ENCODE peak calls at places on chromosomes 12 and 14, in ten cellular contexts. F is A673, O is A549, G is HFF-Myc, V is AG04450, T is GM23338, K is fibroblast of mammary gland, A is PC-3, N is RWPE2, D is AG09309. H is an unnamed sample.

GRCh38 chr14:29144598-29144997 is 378.0 kb downstream of the FOXG1 start:
- DNase-seq in A (peak), G (peak), K (peak), O (no peak), N (no peak), T (no peak), V (peak), F (no peak), D (peak), H (no peak)

GRCh38 chr14:106207316-106207715 is 680.9 kb downstream of the TMEM121 start:
- DNase-seq in V (no peak), O (no peak), T (no peak), A (no peak), G (no peak), N (no peak), F (no peak), K (no peak), D (no peak), H (no peak)

GRCh38 chr12:113748707-113749432 is 217.3 kb downstream of the RBM19 start:
- DNase-seq in G (no peak), A (no peak), O (no peak), N (no peak), F (no peak), T (no peak), V (no peak), D (no peak), K (no peak), H (no peak)

GRCh38 chr12:29316772-29317171 is 64.2 kb downstream of the ERGIC2 start:
- DNase-seq in A (peak), F (no peak), V (no peak), T (peak), G (no peak), O (no peak), N (no peak), K (peak), D (no peak), H (no peak)

GRCh38 chr14:26444745-26445144 is 153.1 kb downstream of the NOVA1 start:
- DNase-seq in F (peak), O (no peak), V (no peak), D (no peak), A (peak), G (no peak), K (peak), N (no peak), T (peak), H (peak)

GRCh38 chr12:85644508-85644907 is 191.7 kb downstream of the RASSF9 start:
- DNase-seq in V (no peak), F (no peak), N (no peak), G (no peak), K (no peak), O (no peak), A (no peak), T (no peak), D (no peak), H (no peak)

GRCh38 chr12:74317078-74317581 is 220.5 kb upstream of the ATXN7L3B start:
- DNase-seq in V (no peak), D (no peak), O (peak), N (no peak), F (peak), A (peak), G (no peak), T (peak), K (peak), H (peak)

GRCh38 chr12:5260591-5261086 is 171.3 kb upstream of the NTF3 start:
- DNase-seq in D (no peak), F (no peak), A (no peak), K (no peak), V (no peak), G (no peak), N (no peak), O (no peak), T (no peak), H (no peak)

GRCh38 chr14:91164676-91165075 is 50.8 kb downstream of the DGLUCY start:
- DNase-seq in T (no peak), F (no peak), V (no peak), D (no peak), G (no peak), K (no peak), N (no peak), A (peak), O (no peak), H (peak)

GRCh38 chr12:92133795-92134637 is 11.6 kb downstream of the BTG1 start:
- DNase-seq in A (peak), V (no peak), O (no peak), F (no peak), N (no peak), G (no peak), D (no peak), T (no peak), K (no peak), H (no peak)

GRCh38 chr12:19120795-19121194 is 8.7 kb upstream of the PLEKHA5 start:
- DNase-seq in O (no peak), N (no peak), A (peak), T (no peak), V (no peak), K (peak), D (no peak), G (no peak), F (peak), H (no peak)

GRCh38 chr12:117060236-117060926 is 38.8 kb downstream of the TESC start:
- DNase-seq in D (no peak), A (peak), K (no peak), O (no peak), T (peak), G (no peak), N (no peak), V (no peak), F (no peak), H (no peak)

GRCh38 chr12:106032141-106032925 is 106.4 kb downstream of the NUAK1 start:
- DNase-seq in N (no peak), O (peak), K (no peak), G (no peak), F (no peak), A (peak), V (no peak), T (no peak), D (no peak), H (peak)

GRCh38 chr12:50050410-50051280 is 6.8 kb upstream of the ASIC1 start:
- DNase-seq in T (peak), N (peak), F (peak), G (no peak), D (no peak), A (no peak), O (no peak), K (peak), V (no peak), H (no peak)

GRCh38 chr12:128259556-128260070 is 7.4 kb upstream of the TMEM132C start:
- DNase-seq in T (peak), F (peak), K (peak), V (no peak), N (no peak), O (peak), A (peak), D (no peak), G (no peak), H (no peak)

GRCh38 chr12:22935090-22935489 is 310.1 kb downstream of the ETNK1 start:
- DNase-seq in T (peak), N (no peak), D (no peak), K (peak), O (no peak), A (no peak), V (no peak), G (no peak), F (peak), H (peak)

GRCh38 chr12:14612250-14612649 is 44.6 kb upstream of the PLBD1 start:
- DNase-seq in O (no peak), T (no peak), G (no peak), F (no peak), D (no peak), V (no peak), N (no peak), A (no peak), K (no peak), H (no peak)

GRCh38 chr12:16523570-16524331 is 82.2 kb downstream of the LMO3 start:
- DNase-seq in D (no peak), N (no peak), G (no peak), V (no peak), K (peak), A (peak), F (no peak), O (no peak), T (no peak), H (no peak)

DNA sequence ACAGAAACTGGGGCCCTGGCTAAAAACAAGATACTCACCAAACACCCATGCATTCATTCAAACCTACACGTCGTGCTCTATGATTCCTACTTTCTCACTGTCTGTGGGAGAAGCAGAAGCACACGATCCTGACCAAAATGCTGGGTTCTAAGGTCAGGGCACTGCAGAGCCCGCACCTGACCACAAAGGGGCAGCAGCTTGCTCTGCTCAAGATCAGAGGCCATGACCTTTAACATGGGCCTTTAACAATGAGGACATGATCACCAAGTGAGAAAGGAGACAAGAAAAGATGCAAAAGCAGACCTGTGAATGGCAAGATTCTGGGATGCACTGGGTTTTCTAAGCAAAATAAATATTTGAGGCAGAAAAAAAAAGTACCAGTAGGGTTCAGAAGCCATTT is 40.1 kb upstream of the VPS33A start:
- DNase-seq in V (no peak), D (no peak), T (peak), A (no peak), G (no peak), O (peak), N (no peak), F (no peak), K (no peak), H (peak)
- TF ChIP-seq CTCF in V (no peak), D (no peak), T (peak), A (peak), G (no peak), O (no peak), N (no peak), F (no peak), K (no peak), H (no peak)

DNA sequence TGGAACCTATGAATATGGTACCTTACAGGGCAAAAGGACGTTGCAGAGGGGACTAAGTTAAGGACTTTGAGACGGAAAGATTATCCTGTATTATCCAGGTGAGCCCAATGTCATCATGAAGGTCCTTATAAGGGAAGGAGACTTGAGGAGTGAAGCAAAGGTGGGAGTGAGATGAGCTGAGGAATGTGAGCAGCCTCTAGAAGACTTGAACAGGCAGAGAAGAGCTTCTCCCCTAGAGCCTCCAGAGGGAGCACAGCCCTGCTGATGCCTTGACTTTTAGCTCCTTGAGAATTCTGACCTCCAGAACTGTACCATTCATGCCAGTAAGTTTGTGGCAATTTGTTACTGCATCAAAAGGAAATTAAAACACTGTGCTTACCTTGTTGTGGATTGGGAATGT is 41.8 kb upstream of the DCD start:
- DNase-seq in A (peak), F (peak), T (peak), O (peak), K (peak), D (no peak), V (no peak), N (no peak), G (no peak), H (peak)
- TF ChIP-seq CTCF in A (peak), F (peak), T (peak), O (no peak), K (peak), D (no peak), V (peak), N (no peak), G (no peak), H (peak)

GRCh38 chr14:100140452-100141132 is 18.9 kb downstream of the DEGS2 start:
- DNase-seq in G (no peak), T (peak), F (no peak), O (peak), V (no peak), A (no peak), N (no peak), K (peak), D (no peak), H (no peak)
- TF ChIP-seq CTCF in G (no peak), T (peak), F (no peak), O (no peak), V (peak), A (no peak), N (no peak), K (no peak), D (no peak), H (no peak)

DNA sequence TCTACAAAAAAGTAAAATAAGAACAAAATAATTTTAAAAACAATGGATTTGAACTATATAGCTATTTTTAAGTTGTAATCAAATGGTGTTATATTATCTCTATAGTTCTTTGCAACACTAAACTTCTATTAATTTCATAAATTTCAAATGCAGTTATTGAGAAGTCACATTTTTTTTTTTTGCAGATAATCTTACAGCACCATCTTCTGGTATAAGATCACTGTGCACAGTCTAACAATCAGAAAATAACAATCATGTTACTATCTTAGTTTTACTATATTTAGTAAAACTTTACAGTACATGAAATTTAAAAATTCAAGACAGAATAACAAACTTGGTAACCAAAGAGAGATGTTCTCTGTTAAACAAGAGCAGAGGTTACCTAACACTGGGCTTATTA is 40.6 kb downstream of the GXYLT1 start:
- DNase-seq in K (no peak), D (no peak), F (peak), A (no peak), V (no peak), O (no peak), N (no peak), G (no peak), T (no peak), H (no peak)
- TF ChIP-seq CTCF in K (peak), D (peak), F (peak), A (peak), V (peak), O (peak), N (peak), G (no peak), T (no peak), H (peak)

GRCh38 chr12:111174283-111175108 is 194.4 kb downstream of the PHETA1 start:
- DNase-seq in K (no peak), T (peak), N (no peak), D (no peak), A (peak), O (peak), V (no peak), G (no peak), F (peak), H (peak)
- TF ChIP-seq CTCF in K (peak), T (peak), N (peak), D (no peak), A (peak), O (peak), V (no peak), G (no peak), F (peak), H (no peak)

GRCh38 chr12:64798165-64798564 is 26.3 kb upstream of the TBC1D30 start:
- DNase-seq in T (no peak), N (no peak), D (no peak), K (no peak), V (no peak), O (no peak), G (no peak), A (no peak), F (no peak), H (no peak)

GRCh38 chr12:64806173-64806572 is 18.3 kb upstream of the TBC1D30 start:
- DNase-seq in N (no peak), O (no peak), T (no peak), G (no peak), D (no peak), F (no peak), V (no peak), K (no peak), A (no peak), H (no peak)

GRCh38 chr12:64797156-64797555 is 27.3 kb upstream of the TBC1D30 start:
- DNase-seq in F (no peak), V (no peak), O (peak), T (no peak), K (no peak), A (peak), D (no peak), G (no peak), N (no peak), H (no peak)

GRCh38 chr12:64800640-64801039 is 23.8 kb upstream of the TBC1D30 start:
- DNase-seq in N (no peak), V (no peak), T (no peak), O (no peak), K (no peak), D (no peak), G (no peak), A (no peak), F (no peak), H (no peak)

DNA sequence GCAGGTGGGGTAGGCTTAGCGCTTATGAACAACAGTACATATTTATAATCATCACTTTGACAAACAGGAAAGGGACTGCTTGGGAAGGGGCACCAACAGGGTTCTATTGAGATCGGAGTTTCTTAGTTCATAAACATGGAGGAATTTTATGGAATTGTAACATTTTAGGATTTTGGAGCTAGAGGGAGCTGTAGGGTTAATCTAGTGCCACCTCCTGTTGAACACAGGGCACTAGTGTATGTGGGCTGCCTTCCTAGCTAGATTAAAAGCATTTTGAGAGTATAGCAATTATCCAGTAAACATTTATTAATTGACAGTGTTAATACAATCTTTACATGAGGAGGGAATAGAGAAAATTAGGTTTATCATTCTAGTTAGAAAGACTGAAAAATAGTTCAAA is 23.1 kb upstream of the TBC1D30 start:
- DNase-seq in G (no peak), N (no peak), K (peak), T (peak), O (peak), D (no peak), A (peak), F (peak), V (no peak), H (peak)
- TF ChIP-seq CTCF in G (peak), N (no peak), K (peak), T (peak), O (peak), D (peak), A (peak), F (peak), V (peak), H (no peak)

GRCh38 chr14:74465335-74465734 is 27.8 kb downstream of the NPC2 start:
- DNase-seq in F (no peak), A (no peak), N (no peak), O (no peak), K (no peak), T (no peak), D (no peak), V (no peak), G (no peak), H (no peak)

GRCh38 chr14:74463697-74464096 is 29.4 kb downstream of the NPC2 start:
- DNase-seq in G (no peak), F (no peak), V (no peak), K (no peak), N (no peak), O (no peak), A (no peak), D (no peak), T (no peak), H (no peak)

GRCh38 chr14:74459981-74460380 is 33.1 kb downstream of the NPC2 start:
- DNase-seq in A (no peak), T (no peak), D (no peak), V (no peak), N (no peak), F (no peak), O (no peak), K (no peak), G (no peak), H (no peak)

GRCh38 chr14:74464785-74465184 is 28.3 kb downstream of the NPC2 start:
- DNase-seq in V (no peak), F (no peak), A (no peak), D (no peak), N (no peak), T (no peak), O (no peak), K (no peak), G (no peak), H (no peak)

DNA sequence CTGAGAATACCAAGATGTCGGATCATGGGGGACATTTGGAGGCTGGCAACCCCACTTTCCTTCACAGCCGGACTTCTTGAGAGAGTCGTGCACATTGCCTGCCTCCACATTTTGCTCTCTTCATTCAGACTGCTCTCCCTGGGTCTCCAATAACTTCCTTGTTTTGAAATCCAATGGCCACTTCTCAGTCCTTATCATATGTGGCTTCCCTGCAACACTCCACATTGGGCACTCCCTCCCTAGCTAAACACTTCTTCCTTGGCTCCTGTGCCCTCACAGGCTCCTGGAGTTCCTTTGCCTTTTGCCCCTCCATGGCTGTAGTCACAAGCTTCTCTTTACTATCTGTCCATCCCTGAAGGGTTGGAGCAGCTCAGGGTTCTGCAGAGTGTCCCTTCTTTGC is 30.1 kb downstream of the NPC2 start:
- DNase-seq in K (no peak), F (no peak), O (no peak), A (no peak), G (no peak), V (no peak), D (no peak), T (no peak), N (no peak), H (no peak)
- TF ChIP-seq CTCF in K (no peak), F (no peak), O (no peak), A (no peak), G (no peak), V (no peak), D (no peak), T (no peak), N (no peak), H (no peak)

GRCh38 chr12:76031414-76032042 is at the start of gene PHLDA1:
- DNase-seq in O (peak), V (peak), F (peak), T (peak), A (peak), G (peak), K (peak), N (peak), D (peak), H (peak)
- TF ChIP-seq CTCF in O (peak), V (peak), F (peak), T (no peak), A (peak), G (peak), K (peak), N (peak), D (peak), H (peak)

H was measured in MCF 10A.